ENCODE peak calls at places on chromosomes 4 and X, in seven cellular contexts. K is Daoy; S is pancreas; P is H7; O is renal cortical epithelial cell; X is activated CD4-positive, alpha-beta T cell treated with anti-CD3 and anti-CD28 coated beads, Interleukin-2, amount 10 ng/mL, durations not matched to agents 7 days and 5 days; Q is amniotic epithelial cell. B is an unnamed sample.

GRCh38 chr4:140483445-140483844 is 14.6 kb downstream of the MGAT4D start:
- DNase-seq in Q (no peak), K (no peak), X (no peak), P (no peak), O (no peak), S (no peak), B (no peak)

GRCh38 chr4:141425124-141425523 is 204.4 kb downstream of the ZNF330 start:
- DNase-seq in P (no peak), O (peak; percentile 83), K (no peak), X (no peak), Q (peak; percentile 80), S (no peak), B (no peak)

GRCh38 chr4:38563703-38564490 is 100.1 kb upstream of the KLF3 start:
- DNase-seq in X (no peak), S (no peak), K (no peak), O (no peak), Q (no peak), P (no peak), B (no peak)

GRCh38 chr4:10102193-10102980 is 14.2 kb downstream of the WDR1 start:
- DNase-seq in S (no peak), Q (peak; percentile 38), X (no peak), O (no peak), K (no peak), P (no peak), B (no peak)

GRCh38 chrX:107678957-107679740 is 50.8 kb downstream of the PRPS1 start:
- DNase-seq in P (no peak), S (no peak), K (peak; percentile 65), O (peak; percentile 74), X (peak; percentile 80), Q (peak; percentile 91), B (peak; percentile 51)

GRCh38 chr4:187485676-187486075 is 509.9 kb upstream of the ZFP42 start:
- DNase-seq in X (no peak), O (no peak), P (no peak), K (no peak), Q (no peak), S (no peak), B (no peak)

GRCh38 chr4:40949701-40950100 is 199.9 kb downstream of the NSUN7 start:
- DNase-seq in P (no peak), Q (no peak), K (no peak), X (no peak), S (no peak), O (no peak), B (no peak)

GRCh38 chrX:53262918-53263394 is 18.4 kb downstream of the IQSEC2 start:
- DNase-seq in S (no peak), Q (peak; percentile 73), X (peak; percentile 19), K (peak; percentile 73), P (no peak), O (peak; percentile 78), B (no peak)

GRCh38 chr4:184911310-184911709 is 85.5 kb upstream of the ACSL1 start:
- DNase-seq in K (no peak), Q (peak; percentile 87), S (no peak), P (no peak), O (peak; percentile 67), X (no peak), B (no peak)

GRCh38 chrX:10649286-10649685 is 28.9 kb upstream of the MID1 start:
- DNase-seq in K (no peak), S (no peak), O (no peak), X (no peak), P (no peak), Q (peak; percentile 66), B (no peak)

GRCh38 chr4:69115851-69116213 is 19.6 kb downstream of the UGT2B7 start:
- DNase-seq in K (no peak), P (no peak), X (no peak), O (no peak), S (no peak), Q (no peak), B (peak; percentile 37)

GRCh38 chrX:119093991-119094741 is 21.4 kb downstream of the CT47C1 start:
- DNase-seq in K (peak; percentile 36), P (no peak), O (no peak), S (no peak), Q (peak; percentile 22), X (no peak), B (no peak)

GRCh38 chr4:128384765-128385164 is 97.2 kb upstream of the PGRMC2 start:
- DNase-seq in K (no peak), P (no peak), Q (no peak), X (no peak), S (no peak), O (no peak), B (no peak)

GRCh38 chrX:107603433-107604159 is 24.7 kb upstream of the PRPS1 start:
- DNase-seq in O (no peak), S (no peak), P (peak; percentile 36), Q (no peak), X (no peak), K (no peak), B (no peak)

GRCh38 chrX:114906978-114907510 is 110.4 kb downstream of the IL13RA2 start:
- DNase-seq in X (no peak), S (no peak), Q (no peak), P (peak; percentile 13), K (no peak), O (no peak), B (no peak)

GRCh38 chrX:136999021-136999420 is 34.8 kb downstream of the GPR101 start:
- DNase-seq in Q (no peak), X (no peak), P (no peak), S (no peak), O (no peak), K (peak; percentile 5), B (no peak)

B was measured in small intestine.